ENCODE peak calls at places on chromosomes 4 and X, in six cellular contexts. F is thyroid gland; P is GM23248; T is brain microvascular endothelial cell; D is Karpas-422; S is CD8-positive, alpha-beta memory T cell. C is an unnamed sample.

GRCh38 chr4:57083107-57083506 is 27.1 kb downstream of the IGFBP7 start:
- DNase-seq in F (no peak), P (no peak), T (no peak), D (no peak), S (no peak), C (no peak)

GRCh38 chr4:100695871-100696270 is 178.0 kb upstream of the EMCN start:
- DNase-seq in F (no peak), P (no peak), T (no peak), D (no peak), S (no peak), C (no peak)

GRCh38 chr4:24928708-24929107 is 15.9 kb upstream of the CCDC149 start:
- DNase-seq in F (no peak), P (no peak), T (no peak), D (no peak), S (no peak), C (no peak)

GRCh38 chr4:182306792-182307507 is 63.7 kb downstream of the TENM3 start:
- DNase-seq in F (no peak), P (no peak), T (no peak), D (no peak), S (no peak), C (peak)

GRCh38 chr4:86963697-86964096 is 28.9 kb downstream of the AFF1 start:
- DNase-seq in F (no peak), P (peak), T (no peak), D (no peak), S (no peak), C (no peak)

GRCh38 chr4:37726666-37727065 is 40.5 kb upstream of the RELL1 start:
- DNase-seq in F (no peak), P (peak), T (peak), D (no peak), S (no peak), C (no peak)

GRCh38 chrX:80765226-80765625 is 44.5 kb downstream of the BRWD3 start:
- DNase-seq in F (no peak), P (peak), T (peak), D (no peak), S (no peak), C (peak)

GRCh38 chrX:13283512-13283911 is 36.3 kb downstream of the ATXN3L start:
- DNase-seq in F (no peak), P (peak), T (no peak), D (peak), S (no peak), C (no peak)

GRCh38 chrX:48779399-48779798 is 7.0 kb upstream of the GATA1 start:
- DNase-seq in F (no peak), P (no peak), T (no peak), D (no peak), S (no peak), C (no peak)

GRCh38 chrX:22081475-22082092 is 49.5 kb downstream of the PHEX start:
- DNase-seq in F (peak), P (peak), T (peak), D (peak), S (peak), C (no peak)

GRCh38 chrX:85808217-85808616 is 239.1 kb downstream of the CHM start:
- DNase-seq in F (no peak), P (no peak), T (no peak), D (no peak), S (no peak), C (no peak)

GRCh38 chr4:925171-925570 is 6.9 kb downstream of the GAK start:
- DNase-seq in F (no peak), P (no peak), T (no peak), D (no peak), S (no peak), C (no peak)

GRCh38 chr4:917992-918391 is 14.1 kb downstream of the GAK start:
- DNase-seq in F (no peak), P (no peak), T (no peak), D (no peak), S (no peak), C (no peak)

GRCh38 chr4:924107-925096 is 7.7 kb downstream of the GAK start:
- DNase-seq in F (no peak), P (peak), T (peak), D (no peak), S (no peak), C (no peak)

GRCh38 chr4:925771-926500 is 6.2 kb downstream of the GAK start:
- DNase-seq in F (no peak), P (no peak), T (no peak), D (no peak), S (no peak), C (no peak)

DNA sequence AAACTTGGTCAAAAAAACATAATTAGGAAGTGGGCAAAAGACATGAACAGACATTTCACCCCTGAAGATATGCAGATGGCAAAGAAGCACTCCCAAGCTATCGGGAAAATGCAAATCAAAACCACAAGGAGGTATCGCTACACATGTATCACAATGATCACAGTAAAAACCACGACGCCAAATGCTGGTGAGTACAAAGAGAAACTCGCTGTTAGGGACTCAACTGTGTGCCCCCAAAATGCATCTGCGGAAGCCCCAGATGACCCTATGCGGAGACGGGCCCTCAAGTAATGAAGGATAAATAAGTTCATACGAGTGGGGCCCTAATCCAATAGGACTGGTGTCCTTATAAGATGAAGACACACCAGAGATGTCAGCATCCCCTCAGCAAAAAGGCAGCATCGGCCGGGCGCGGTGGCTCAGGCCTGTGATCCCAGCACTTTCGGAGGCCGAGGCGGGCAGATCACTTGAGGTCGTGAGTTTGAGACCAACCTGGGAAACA is 10.2 kb downstream of the GAK start:
- DNase-seq in F (no peak), P (no peak), T (no peak), D (no peak), S (no peak), C (no peak)
- H3K27ac ChIP-seq in F (no peak), P (no peak), T (no peak), D (no peak), S (no peak), C (no peak)

GRCh38 chr4:5759236-5760075 is 48.5 kb downstream of the EVC start:
- DNase-seq in F (no peak), P (no peak), T (no peak), D (no peak), S (no peak), C (no peak)
- H3K27ac ChIP-seq in F (no peak), P (peak), T (peak), D (no peak), S (no peak), C (peak)

DNA sequence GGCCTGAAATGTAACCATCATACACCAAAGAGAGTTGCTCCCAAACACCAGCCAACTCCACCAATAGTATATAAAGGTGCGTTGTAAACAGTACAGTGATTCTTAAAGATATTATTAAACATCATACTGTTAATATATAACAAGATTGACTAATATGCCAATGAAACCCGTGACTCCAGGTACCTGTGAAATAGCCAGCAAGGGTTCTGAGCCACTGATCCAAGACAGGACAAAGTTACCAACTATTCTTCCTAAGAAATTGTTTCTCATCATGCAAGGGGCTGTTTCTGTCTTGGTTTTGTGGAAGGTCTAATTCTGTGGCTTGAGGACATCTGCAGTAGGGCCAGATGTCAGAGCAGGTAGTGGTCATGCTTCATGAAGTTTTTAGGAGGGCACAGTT is 47.2 kb downstream of the FHL1 start:
- DNase-seq in F (no peak), P (no peak), T (no peak), D (no peak), S (no peak), C (no peak)
- H3K27ac ChIP-seq in F (peak), P (no peak), T (no peak), D (no peak), S (no peak), C (no peak)

GRCh38 chr4:94409375-94409679 is 42.4 kb upstream of the PDLIM5 start:
- DNase-seq in F (no peak), P (no peak), T (no peak), D (no peak), S (no peak), C (no peak)
- H3K27ac ChIP-seq in F (no peak), P (peak), T (peak), D (no peak), S (no peak), C (no peak)

GRCh38 chr4:184409502-184409901 is 64.8 kb downstream of the IRF2 start:
- DNase-seq in F (no peak), P (no peak), T (no peak), D (no peak), S (no peak), C (no peak)
- H3K27ac ChIP-seq in F (no peak), P (no peak), T (no peak), D (no peak), S (no peak), C (no peak)

GRCh38 chr4:148779771-148780170 is 337.6 kb upstream of the NR3C2 start:
- DNase-seq in F (no peak), P (no peak), T (no peak), D (no peak), S (no peak), C (no peak)

GRCh38 chr4:148778980-148779675 is 336.9 kb upstream of the NR3C2 start:
- DNase-seq in F (no peak), P (no peak), T (no peak), D (no peak), S (no peak), C (no peak)

GRCh38 chr4:148780426-148781005 is 338.3 kb upstream of the NR3C2 start:
- DNase-seq in F (no peak), P (no peak), T (no peak), D (no peak), S (no peak), C (no peak)

GRCh38 chr4:148786699-148787098 is 344.5 kb upstream of the NR3C2 start:
- DNase-seq in F (no peak), P (no peak), T (no peak), D (no peak), S (no peak), C (no peak)

DNA sequence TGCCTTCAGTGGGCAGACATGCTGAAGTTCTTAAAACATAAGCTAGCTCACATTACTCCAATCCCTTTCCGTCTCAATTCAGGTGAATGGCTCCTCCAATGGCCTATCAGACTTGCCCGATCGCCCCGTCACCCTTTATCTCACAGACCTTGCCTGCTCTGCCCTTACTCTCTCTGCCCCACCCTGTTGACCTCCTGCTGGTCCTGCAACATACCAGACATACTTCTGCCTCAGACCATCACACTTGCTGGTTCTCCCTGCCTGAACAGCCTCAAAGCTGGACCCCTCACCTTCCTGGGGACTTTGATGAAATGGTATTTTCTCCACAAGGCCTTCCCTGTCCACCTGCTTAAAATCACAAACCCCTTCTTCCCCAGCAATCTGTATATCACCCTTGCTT is 340.1 kb upstream of the NR3C2 start:
- DNase-seq in F (no peak), P (no peak), T (no peak), D (no peak), S (no peak), C (no peak)
- H3K27ac ChIP-seq in F (no peak), P (no peak), T (no peak), D (no peak), S (no peak), C (no peak)

GRCh38 chrX:120672841-120673530 is 43.1 kb upstream of the C1GALT1C1 start:
- DNase-seq in F (no peak), P (no peak), T (no peak), D (no peak), S (no peak), C (no peak)

GRCh38 chrX:120672389-120672788 is 42.5 kb upstream of the C1GALT1C1 start:
- DNase-seq in F (peak), P (peak), T (peak), D (no peak), S (no peak), C (peak)

GRCh38 chrX:120677017-120677652 is 47.3 kb upstream of the C1GALT1C1 start:
- DNase-seq in F (no peak), P (no peak), T (no peak), D (peak), S (no peak), C (no peak)

GRCh38 chrX:120668357-120668756 is 38.5 kb upstream of the C1GALT1C1 start:
- DNase-seq in F (no peak), P (peak), T (no peak), D (no peak), S (no peak), C (no peak)

DNA sequence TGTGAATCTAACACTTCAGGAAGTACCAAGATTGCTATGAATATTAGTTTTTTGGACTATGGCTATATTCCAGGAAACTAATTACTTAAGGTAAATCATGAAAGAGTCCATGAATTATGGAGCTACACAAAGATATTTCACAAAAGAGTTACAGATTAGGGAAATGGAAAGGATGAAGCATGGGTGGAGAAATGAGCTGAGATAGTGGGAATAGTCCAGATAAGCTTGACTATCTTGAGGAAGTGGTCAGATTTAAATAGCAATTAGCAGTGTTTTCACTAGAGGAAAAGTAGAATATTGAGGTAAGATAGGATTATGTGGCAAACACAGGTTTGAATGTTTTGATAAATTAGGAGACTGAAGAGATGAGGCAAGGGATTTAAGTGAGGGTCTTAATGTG is 42.1 kb upstream of the C1GALT1C1 start:
- DNase-seq in F (no peak), P (no peak), T (peak), D (no peak), S (no peak), C (no peak)
- H3K27ac ChIP-seq in F (peak), P (peak), T (peak), D (no peak), S (no peak), C (peak)

GRCh38 chr4:26726655-26727387 is 133.8 kb upstream of the STIM2 start:
- DNase-seq in F (no peak), P (no peak), T (no peak), D (peak), S (no peak), C (no peak)
- H3K27ac ChIP-seq in F (no peak), P (no peak), T (no peak), D (no peak), S (no peak), C (no peak)

GRCh38 chrX:20529711-20530110 is 263.0 kb upstream of the RPS6KA3 start:
- DNase-seq in F (no peak), P (no peak), T (no peak), D (no peak), S (no peak), C (no peak)

GRCh38 chrX:20529301-20529700 is 262.6 kb upstream of the RPS6KA3 start:
- DNase-seq in F (no peak), P (no peak), T (no peak), D (no peak), S (no peak), C (no peak)

GRCh38 chrX:20531667-20532066 is 265.0 kb upstream of the RPS6KA3 start:
- DNase-seq in F (no peak), P (peak), T (no peak), D (no peak), S (no peak), C (no peak)

GRCh38 chrX:20527458-20528099 is 260.9 kb upstream of the RPS6KA3 start:
- DNase-seq in F (peak), P (peak), T (no peak), D (peak), S (peak), C (no peak)

DNA sequence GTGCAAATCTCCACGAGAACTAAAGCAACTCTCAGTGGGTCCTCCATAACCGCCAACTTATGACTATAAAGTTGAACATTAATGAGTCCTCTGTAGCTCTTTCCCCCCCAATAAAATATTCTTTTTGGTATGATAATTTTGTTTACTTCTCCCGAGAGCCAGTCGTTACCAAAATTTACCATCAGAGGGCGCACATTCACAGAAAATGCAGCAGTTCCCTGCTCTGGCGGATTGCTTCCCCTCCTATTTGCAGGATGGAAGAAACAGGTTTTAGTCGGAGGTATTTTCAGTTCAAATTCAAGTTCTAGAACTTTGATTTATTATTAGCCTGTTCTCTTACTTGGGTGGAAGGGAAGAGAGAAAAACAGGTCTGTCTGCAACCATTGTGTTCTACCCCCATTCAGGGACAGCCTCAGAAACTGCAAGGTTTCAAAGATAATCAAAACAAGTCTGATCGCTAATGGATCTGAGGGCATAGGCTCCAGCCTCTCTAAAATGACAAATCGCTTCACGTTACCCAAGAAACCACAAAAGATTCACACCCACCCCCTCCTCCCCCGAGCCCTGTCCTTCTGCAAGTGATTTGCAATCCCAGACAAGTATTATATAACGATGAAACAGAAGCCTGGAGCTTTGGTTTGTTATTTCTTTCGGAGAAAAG is 263.7 kb upstream of the RPS6KA3 start:
- DNase-seq in F (peak), P (peak), T (peak), D (peak), S (peak), C (no peak)
- H3K27ac ChIP-seq in F (no peak), P (no peak), T (no peak), D (no peak), S (no peak), C (no peak)